ENCODE peak calls at places on chromosomes 7 and 10, in four cellular contexts. B is T-helper 9 cell, D is amniotic stem cell, J is pons. M is an unnamed sample.

GRCh38 chr10:5858811-5859210 is 30.9 kb downstream of the ANKRD16 start:
- DNase-seq in J (peak), B (no peak), D (no peak), M (no peak)

GRCh38 chr10:75708060-75708459 is 276.6 kb downstream of the LRMDA start:
- DNase-seq in D (no peak), B (no peak), J (no peak), M (no peak)

GRCh38 chr7:82481499-82482097 is 38.0 kb upstream of the CACNA2D1 start:
- DNase-seq in B (no peak), D (peak), J (peak), M (no peak)

GRCh38 chr7:22433710-22434460 is 66.1 kb downstream of the STEAP1B start:
- DNase-seq in D (no peak), B (no peak), J (no peak), M (no peak)

GRCh38 chr7:138254444-138254843 is 178.2 kb downstream of the AKR1D1 start:
- DNase-seq in D (no peak), J (no peak), B (no peak), M (no peak)

GRCh38 chr7:95511716-95512260 is 26.0 kb downstream of the ASB4 start:
- DNase-seq in D (peak), B (peak), J (peak), M (no peak)

GRCh38 chr10:32340596-32341180 is 6.3 kb downstream of the EPC1 start:
- DNase-seq in B (no peak), J (no peak), D (no peak), M (no peak)

GRCh38 chr7:108347616-108348015 is 108.6 kb downstream of the NRCAM start:
- DNase-seq in D (no peak), B (no peak), J (no peak), M (no peak)

GRCh38 chr7:4149236-4149635 is 532.9 kb upstream of the FOXK1 start:
- DNase-seq in D (no peak), B (no peak), J (no peak), M (no peak)

GRCh38 chr10:16612148-16612742 is 90.6 kb upstream of the C1QL3 start:
- DNase-seq in J (no peak), B (no peak), D (peak), M (no peak)

GRCh38 chr7:21948887-21949469 is 3.3 kb upstream of the CDCA7L start:
- DNase-seq in B (no peak), J (no peak), D (no peak), M (no peak)

GRCh38 chr10:5545778-5546710 is 21.3 kb downstream of the CALML3 start:
- DNase-seq in D (no peak), J (peak), B (no peak), M (peak)

GRCh38 chr10:5945561-5946418 is 31.6 kb downstream of the IL15RA start:
- DNase-seq in J (no peak), B (no peak), D (peak), M (no peak)

GRCh38 chr10:132638130-132638515 is 100.5 kb downstream of the INPP5A start:
- DNase-seq in D (no peak), B (no peak), J (no peak), M (no peak)

GRCh38 chr7:4739528-4739992 is 35.9 kb upstream of the AP5Z1 start:
- DNase-seq in J (peak), D (no peak), B (peak), M (no peak)